ENCODE peak calls at places on chromosomes 2 and 18, in six cellular contexts. One of them, this sample, is unnamed.

GRCh38 chr2:175236930-175237329 is 55.4 kb upstream of the ATP5MC3 start:
- DNase-seq in GM23338: no peak
- DNase-seq in fibroblast of lung: no peak
- DNase-seq in neural progenitor cell: no peak
- DNase-seq in PC-3: no peak
- DNase-seq in PC-9: no peak
- DNase-seq in this sample: no peak

GRCh38 chr2:158099716-158100115 is 2.0 kb upstream of the UPP2 start:
- DNase-seq in GM23338: no peak
- DNase-seq in fibroblast of lung: peak
- DNase-seq in neural progenitor cell: no peak
- DNase-seq in PC-3: peak
- DNase-seq in PC-9: no peak
- DNase-seq in this sample: peak

GRCh38 chr18:40851014-40851429 is 1104.0 kb upstream of the PIK3C3 start:
- DNase-seq in GM23338: no peak
- DNase-seq in fibroblast of lung: peak
- DNase-seq in neural progenitor cell: no peak
- DNase-seq in PC-3: peak
- DNase-seq in PC-9: peak
- DNase-seq in this sample: no peak

GRCh38 chr18:10089881-10090280 is 176.1 kb downstream of the VAPA start:
- DNase-seq in GM23338: no peak
- DNase-seq in fibroblast of lung: no peak
- DNase-seq in neural progenitor cell: no peak
- DNase-seq in PC-3: no peak
- DNase-seq in PC-9: no peak
- DNase-seq in this sample: no peak

GRCh38 chr2:61177727-61178549 is 15.9 kb downstream of the C2orf74 start:
- DNase-seq in GM23338: peak
- DNase-seq in fibroblast of lung: peak
- DNase-seq in neural progenitor cell: no peak
- DNase-seq in PC-3: peak
- DNase-seq in PC-9: no peak
- DNase-seq in this sample: peak

GRCh38 chr2:236676131-236676873 is 106.7 kb downstream of the ACKR3 start:
- DNase-seq in GM23338: no peak
- DNase-seq in fibroblast of lung: peak
- DNase-seq in neural progenitor cell: no peak
- DNase-seq in PC-3: peak
- DNase-seq in PC-9: no peak
- DNase-seq in this sample: no peak

GRCh38 chr18:61062241-61062640 is 271.0 kb upstream of the CDH20 start:
- DNase-seq in GM23338: no peak
- DNase-seq in fibroblast of lung: no peak
- DNase-seq in neural progenitor cell: no peak
- DNase-seq in PC-3: no peak
- DNase-seq in PC-9: no peak
- DNase-seq in this sample: no peak

GRCh38 chr18:12393998-12394397 is 13.7 kb upstream of the PRELID3A start:
- DNase-seq in GM23338: no peak
- DNase-seq in fibroblast of lung: no peak
- DNase-seq in neural progenitor cell: no peak
- DNase-seq in PC-3: peak
- DNase-seq in PC-9: no peak
- DNase-seq in this sample: no peak

GRCh38 chr2:215644233-215644929 is 208.5 kb upstream of the FN1 start:
- DNase-seq in GM23338: no peak
- DNase-seq in fibroblast of lung: no peak
- DNase-seq in neural progenitor cell: no peak
- DNase-seq in PC-3: no peak
- DNase-seq in PC-9: no peak
- DNase-seq in this sample: no peak

GRCh38 chr18:75378674-75379315 is 48.7 kb downstream of the SMIM21 start:
- DNase-seq in GM23338: peak
- DNase-seq in fibroblast of lung: no peak
- DNase-seq in neural progenitor cell: peak
- DNase-seq in PC-3: no peak
- DNase-seq in PC-9: no peak
- DNase-seq in this sample: no peak

GRCh38 chr2:111701266-111701665 is 182.7 kb downstream of the ANAPC1 start:
- DNase-seq in GM23338: no peak
- DNase-seq in fibroblast of lung: no peak
- DNase-seq in neural progenitor cell: no peak
- DNase-seq in PC-3: peak
- DNase-seq in PC-9: peak
- DNase-seq in this sample: no peak

GRCh38 chr2:201891676-201892075 is 85.3 kb downstream of the CDK15 start:
- DNase-seq in GM23338: no peak
- DNase-seq in fibroblast of lung: no peak
- DNase-seq in neural progenitor cell: no peak
- DNase-seq in PC-3: peak
- DNase-seq in PC-9: peak
- DNase-seq in this sample: no peak

GRCh38 chr2:84888401-84889276 is 7.8 kb upstream of the TRABD2A start:
- DNase-seq in GM23338: no peak
- DNase-seq in fibroblast of lung: peak
- DNase-seq in neural progenitor cell: no peak
- DNase-seq in PC-3: no peak
- DNase-seq in PC-9: no peak
- DNase-seq in this sample: no peak

GRCh38 chr2:37775908-37776250 is 104.4 kb upstream of the CDC42EP3 start:
- DNase-seq in GM23338: peak
- DNase-seq in fibroblast of lung: peak
- DNase-seq in neural progenitor cell: no peak
- DNase-seq in PC-3: no peak
- DNase-seq in PC-9: no peak
- DNase-seq in this sample: no peak

GRCh38 chr2:27792759-27793158 is 21.2 kb downstream of the MRPL33 start:
- DNase-seq in GM23338: no peak
- DNase-seq in fibroblast of lung: peak
- DNase-seq in neural progenitor cell: no peak
- DNase-seq in PC-3: peak
- DNase-seq in PC-9: no peak
- DNase-seq in this sample: peak

GRCh38 chr2:183034806-183035205 is 3.5 kb downstream of the NCKAP1 start:
- DNase-seq in GM23338: peak
- DNase-seq in fibroblast of lung: peak
- DNase-seq in neural progenitor cell: peak
- DNase-seq in PC-3: no peak
- DNase-seq in PC-9: no peak
- DNase-seq in this sample: peak

GRCh38 chr18:70377857-70378701 is 89.2 kb downstream of the SOCS6 start:
- DNase-seq in GM23338: no peak
- DNase-seq in fibroblast of lung: no peak
- DNase-seq in neural progenitor cell: no peak
- DNase-seq in PC-3: no peak
- DNase-seq in PC-9: no peak
- DNase-seq in this sample: no peak

GRCh38 chr2:98387478-98387877 is 41.2 kb downstream of the CNGA3 start:
- DNase-seq in GM23338: no peak
- DNase-seq in fibroblast of lung: no peak
- DNase-seq in neural progenitor cell: no peak
- DNase-seq in PC-3: no peak
- DNase-seq in PC-9: no peak
- DNase-seq in this sample: no peak

GRCh38 chr2:85723707-85724360 is 29.7 kb downstream of the GNLY start:
- DNase-seq in GM23338: no peak
- DNase-seq in fibroblast of lung: no peak
- DNase-seq in neural progenitor cell: no peak
- DNase-seq in PC-3: no peak
- DNase-seq in PC-9: no peak
- DNase-seq in this sample: no peak

GRCh38 chr18:79770501-79770815 is 27.3 kb upstream of the KCNG2 start:
- DNase-seq in GM23338: no peak
- DNase-seq in fibroblast of lung: no peak
- DNase-seq in neural progenitor cell: no peak
- DNase-seq in PC-3: no peak
- DNase-seq in PC-9: no peak
- DNase-seq in this sample: no peak

GRCh38 chr2:136327162-136327852 is 209.4 kb upstream of the CXCR4 start:
- DNase-seq in GM23338: no peak
- DNase-seq in fibroblast of lung: peak
- DNase-seq in neural progenitor cell: no peak
- DNase-seq in PC-3: peak
- DNase-seq in PC-9: peak
- DNase-seq in this sample: peak

DNA sequence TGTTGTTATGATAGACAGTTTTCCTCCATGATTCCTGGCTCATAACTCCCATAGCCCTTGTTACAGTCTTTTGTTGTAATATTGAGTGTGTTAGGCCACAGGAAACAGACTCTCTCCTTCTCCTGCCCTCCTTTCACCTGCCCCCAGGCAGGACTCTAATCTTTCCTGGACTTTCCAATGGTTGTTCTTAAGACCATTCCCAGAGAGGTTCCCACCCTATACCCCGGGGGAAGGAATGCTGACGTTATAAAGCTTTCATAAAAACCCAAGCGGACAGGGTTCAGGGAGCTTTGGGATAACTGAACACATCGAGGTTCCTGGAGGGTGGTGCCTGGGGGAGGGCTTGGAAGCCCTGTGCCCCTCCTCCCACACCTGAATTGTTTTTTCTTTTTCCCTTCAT is 2.8 kb upstream of the EFR3B start:
- DNase-seq in GM23338: no peak
- DNase-seq in fibroblast of lung: no peak
- DNase-seq in neural progenitor cell: no peak
- DNase-seq in PC-3: no peak
- DNase-seq in PC-9: no peak
- DNase-seq in this sample: no peak
- TF ChIP-seq CTCF in GM23338: no peak
- TF ChIP-seq CTCF in fibroblast of lung: no peak
- TF ChIP-seq CTCF in neural progenitor cell: no peak
- TF ChIP-seq CTCF in PC-3: no peak
- TF ChIP-seq CTCF in PC-9: no peak
- TF ChIP-seq CTCF in this sample: no peak

DNA sequence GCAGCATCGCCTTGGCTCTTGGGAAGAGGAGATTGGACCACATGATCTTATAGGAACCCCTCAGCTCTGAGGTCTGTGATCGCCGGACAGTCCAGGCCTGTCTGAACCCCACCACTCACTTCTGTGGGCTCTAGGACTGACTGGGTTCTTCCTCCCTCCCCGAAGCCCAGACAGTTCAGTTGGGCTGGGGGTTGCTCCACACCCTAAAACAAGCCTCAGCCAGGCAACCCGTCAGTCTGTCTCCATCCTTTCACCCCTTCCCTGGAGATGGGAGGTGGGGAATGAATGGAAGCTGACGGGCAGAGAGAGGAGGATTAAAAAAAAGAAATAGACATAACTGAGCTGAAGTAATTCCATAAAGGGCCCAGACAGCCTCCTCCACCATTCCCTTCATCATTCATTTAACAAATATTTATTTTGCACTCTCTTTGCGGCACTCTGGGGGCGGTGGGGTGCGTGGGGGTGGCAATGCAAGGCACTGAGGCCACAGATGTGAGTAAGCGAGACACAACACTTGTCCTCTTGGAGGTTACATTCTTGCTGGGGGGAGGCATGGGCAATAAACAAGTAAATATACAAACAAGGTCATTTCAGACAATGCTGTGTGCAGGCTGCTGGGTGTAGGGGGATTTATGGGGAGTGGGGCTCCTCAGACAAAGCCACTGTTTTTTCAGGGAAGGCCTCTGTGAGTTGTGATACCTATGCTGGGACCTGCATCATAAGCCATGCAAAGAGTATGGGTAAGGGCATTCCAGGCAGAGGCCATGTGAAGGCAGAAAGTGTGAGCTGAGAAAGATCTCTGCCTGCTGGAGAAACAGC is 12.9 kb downstream of the WNT10A start:
- DNase-seq in GM23338: no peak
- DNase-seq in fibroblast of lung: no peak
- DNase-seq in neural progenitor cell: no peak
- DNase-seq in PC-3: no peak
- DNase-seq in PC-9: no peak
- DNase-seq in this sample: no peak
- TF ChIP-seq EZH2 in GM23338: peak
- TF ChIP-seq EZH2 in fibroblast of lung: no peak
- TF ChIP-seq EZH2 in neural progenitor cell: no peak
- TF ChIP-seq EZH2 in PC-3: no peak
- TF ChIP-seq EZH2 in PC-9: no peak
- TF ChIP-seq EZH2 in this sample: no peak

GRCh38 chr2:117968724-117969121 is 45.1 kb downstream of the CCDC93 start:
- DNase-seq in GM23338: no peak
- DNase-seq in fibroblast of lung: no peak
- DNase-seq in neural progenitor cell: no peak
- DNase-seq in PC-3: no peak
- DNase-seq in PC-9: no peak
- DNase-seq in this sample: no peak
- TF ChIP-seq CTCF in GM23338: peak
- TF ChIP-seq CTCF in fibroblast of lung: no peak
- TF ChIP-seq CTCF in neural progenitor cell: no peak
- TF ChIP-seq CTCF in PC-3: peak
- TF ChIP-seq CTCF in PC-9: no peak
- TF ChIP-seq CTCF in this sample: no peak

DNA sequence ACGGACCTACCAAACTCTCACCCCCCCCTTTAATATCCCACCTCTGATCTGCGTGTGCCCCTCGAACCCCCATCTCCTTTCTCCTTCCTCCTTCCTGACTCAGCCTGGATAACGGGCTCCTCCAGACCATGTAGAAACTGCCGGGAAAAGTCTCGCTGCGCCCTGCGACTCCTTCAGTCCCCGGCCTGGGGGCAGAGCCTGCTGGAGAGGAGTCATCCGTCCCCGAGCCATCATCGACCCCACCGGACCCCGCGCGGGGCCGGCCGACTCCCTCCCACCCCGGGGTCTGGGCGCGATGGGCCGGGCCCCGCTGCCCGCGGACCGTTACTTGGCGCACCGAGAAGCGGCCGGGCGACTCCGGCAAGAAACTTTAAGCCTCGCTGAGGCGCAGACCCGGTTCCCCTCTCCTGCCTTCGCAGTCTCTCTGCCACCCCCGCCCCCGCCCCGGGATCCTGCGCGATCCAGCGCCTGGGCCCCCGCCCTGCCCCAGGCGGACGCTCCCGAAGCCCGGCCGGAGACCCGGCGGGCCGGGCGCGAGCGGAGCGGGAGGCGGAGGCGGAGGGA is 3.4 kb downstream of the ZEB2 start:
- DNase-seq in GM23338: peak
- DNase-seq in fibroblast of lung: no peak
- DNase-seq in neural progenitor cell: peak
- DNase-seq in PC-3: no peak
- DNase-seq in PC-9: no peak
- DNase-seq in this sample: peak
- TF ChIP-seq EZH2 in GM23338: peak
- TF ChIP-seq EZH2 in fibroblast of lung: no peak
- TF ChIP-seq EZH2 in neural progenitor cell: no peak
- TF ChIP-seq EZH2 in PC-3: no peak
- TF ChIP-seq EZH2 in PC-9: no peak
- TF ChIP-seq EZH2 in this sample: no peak